ENCODE peak calls at places on chromosomes 16 and 17, in four cellular contexts. I is HL-60, H is AG10803, U is glutamatergic neuron. L is an unnamed sample.

GRCh38 chr16:85816159-85816558 is 16.7 kb downstream of the COX4I1 start:
- DNase-seq in I (no peak), H (no peak), U (no peak), L (no peak)

GRCh38 chr17:51045616-51046526 is 74.8 kb downstream of the SPAG9 start:
- DNase-seq in I (no peak), H (peak; percentile 43), U (no peak), L (no peak)

GRCh38 chr17:77444653-77445029 is 303.9 kb downstream of the SEC14L1 start:
- DNase-seq in I (no peak), H (peak; percentile 71), U (no peak), L (no peak)

GRCh38 chr16:85998868-85999729 is 100.1 kb downstream of the IRF8 start:
- DNase-seq in I (no peak), H (no peak), U (no peak), L (no peak)

GRCh38 chr16:49674990-49675389 is 180.9 kb downstream of the ZNF423 start:
- DNase-seq in I (no peak), H (no peak), U (no peak), L (no peak)

GRCh38 chr17:7083592-7083991 is 3.5 kb upstream of the CLEC10A start:
- DNase-seq in I (no peak), H (no peak), U (no peak), L (no peak)

GRCh38 chr16:88460496-88461169 is 7.6 kb downstream of the ZFPM1 start:
- DNase-seq in I (no peak), H (no peak), U (no peak), L (no peak)

GRCh38 chr16:81511371-81511770 is 66.8 kb downstream of the CMIP start:
- DNase-seq in I (no peak), H (peak; percentile 80), U (no peak), L (no peak)

GRCh38 chr16:66269631-66270332 is 96.7 kb upstream of the CDH5 start:
- DNase-seq in I (no peak), H (no peak), U (no peak), L (no peak)

GRCh38 chr17:61389670-61390478 is 9.8 kb upstream of the TBX2 start:
- DNase-seq in I (peak; percentile 31), H (peak; percentile 24), U (peak; percentile 85), L (no peak)

GRCh38 chr17:64074704-64075484 is 54.5 kb upstream of the ICAM2 start:
- DNase-seq in I (peak; percentile 43), H (peak; percentile 79), U (no peak), L (no peak)

GRCh38 chr16:30875881-30876791 is 17.7 kb downstream of the BCL7C start:
- DNase-seq in I (peak; percentile 67), H (peak; percentile 19), U (peak; percentile 35), L (peak; percentile 37)

GRCh38 chr17:55576237-55576998 is 65.2 kb upstream of the SMIM36 start:
- DNase-seq in I (peak; percentile 19), H (peak; percentile 67), U (no peak), L (peak; percentile 15)

GRCh38 chr17:43676471-43676870 is 14.7 kb upstream of the MEOX1 start:
- DNase-seq in I (peak; percentile 11), H (peak; percentile 63), U (no peak), L (no peak)

GRCh38 chr16:12546918-12547607 is 256.6 kb downstream of the CPPED1 start:
- DNase-seq in I (peak; percentile 21), H (no peak), U (no peak), L (no peak)

GRCh38 chr16:67428146-67428731 is 2.7 kb upstream of the HSD11B2 start:
- DNase-seq in I (peak; percentile 50), H (peak; percentile 48), U (peak; percentile 85), L (no peak)

GRCh38 chr16:57739756-57740422 is 4.3 kb downstream of the KATNB1 start:
- DNase-seq in I (no peak), H (no peak), U (no peak), L (no peak)

GRCh38 chr17:69574257-69575197 is 160.0 kb downstream of the MAP2K6 start:
- DNase-seq in I (no peak), H (peak; percentile 44), U (no peak), L (no peak)

GRCh38 chr17:77215281-77215680 is 74.5 kb downstream of the SEC14L1 start:
- DNase-seq in I (no peak), H (no peak), U (no peak), L (no peak)

GRCh38 chr16:58329147-58329546 is 34.3 kb upstream of the PRSS54 start:
- DNase-seq in I (no peak), H (peak; percentile 18), U (no peak), L (no peak)

GRCh38 chr17:64063766-64064224 is 43.4 kb upstream of the ICAM2 start:
- DNase-seq in I (peak; percentile 79), H (peak; percentile 17), U (peak; percentile 75), L (no peak)

GRCh38 chr17:1511290-1511689 is 5.1 kb downstream of the INPP5K start:
- DNase-seq in I (no peak), H (no peak), U (no peak), L (no peak)

GRCh38 chr16:30926937-30927788 is 3.8 kb downstream of the FBXL19 start:
- DNase-seq in I (no peak), H (no peak), U (no peak), L (no peak)

GRCh38 chr16:15897834-15898254 is 9.4 kb upstream of the CEP20 start:
- DNase-seq in I (peak; percentile 6), H (peak; percentile 65), U (no peak), L (no peak)

GRCh38 chr17:17848311-17848710 is 11.5 kb upstream of the SREBF1 start:
- DNase-seq in I (no peak), H (no peak), U (no peak), L (no peak)

GRCh38 chr17:53749178-53749577 is 73.5 kb upstream of the KIF2B start:
- DNase-seq in I (no peak), H (no peak), U (peak; percentile 18), L (no peak)

GRCh38 chr17:78154903-78155811 is 9.0 kb downstream of the C17orf99 start:
- DNase-seq in I (peak; percentile 84), H (no peak), U (no peak), L (no peak)

GRCh38 chr16:87420401-87421368 is 28.5 kb downstream of the MAP1LC3B start:
- DNase-seq in I (no peak), H (no peak), U (no peak), L (no peak)

GRCh38 chr16:81852347-81852746 is 73.3 kb downstream of the PLCG2 start:
- DNase-seq in I (no peak), H (no peak), U (no peak), L (no peak)

GRCh38 chr17:66416207-66416940 is 114.0 kb downstream of the PRKCA start:
- DNase-seq in I (no peak), H (no peak), U (no peak), L (no peak)

GRCh38 chr17:83034525-83034924 is 44.9 kb upstream of the METRNL start:
- DNase-seq in I (no peak), H (no peak), U (no peak), L (no peak)

GRCh38 chr17:71085238-71086033 is 916.1 kb downstream of the KCNJ2 start:
- DNase-seq in I (peak; percentile 22), H (peak; percentile 16), U (peak; percentile 74), L (no peak)

GRCh38 chr17:68356949-68357455 is 65.7 kb downstream of the ARSG start:
- DNase-seq in I (peak; percentile 27), H (peak; percentile 41), U (no peak), L (no peak)

GRCh38 chr17:77327566-77328463 is 187.0 kb downstream of the SEC14L1 start:
- DNase-seq in I (no peak), H (no peak), U (no peak), L (no peak)

GRCh38 chr17:78338860-78339259 is 21.0 kb downstream of the SOCS3 start:
- DNase-seq in I (no peak), H (no peak), U (no peak), L (no peak)

GRCh38 chr16:4550587-4550986 is 5.6 kb upstream of the C16orf96 start:
- DNase-seq in I (no peak), H (peak; percentile 37), U (no peak), L (no peak)

GRCh38 chr16:56518435-56518834 is 1.4 kb downstream of the BBS2 start:
- DNase-seq in I (no peak), H (peak; percentile 20), U (no peak), L (no peak)

GRCh38 chr17:78391843-78392242 is 13.4 kb downstream of the PGS1 start:
- DNase-seq in I (no peak), H (peak; percentile 64), U (no peak), L (no peak)

GRCh38 chr16:21208831-21209230 is 2.5 kb downstream of the ZP2 start:
- DNase-seq in I (no peak), H (no peak), U (no peak), L (no peak)

L was measured in SIG-M5.